ENCODE peak calls at places on chromosomes 11 and 22, in four cellular contexts. S is BJ, G is GM12865, B is IMR-90. M is an unnamed sample.
A peak's percentile ranks its signal among the peaks of the same experiment; 100 is the strongest.

GRCh38 chr11:108836541-108836940 is 171.7 kb downstream of the DDX10 start:
- DNase-seq in G (no peak), B (no peak), S (no peak), M (no peak)

GRCh38 chr11:47186076-47186936 is at the start of gene PACSIN3:
- DNase-seq in G (peak; percentile 45), S (no peak), B (peak; percentile 19), M (peak; percentile 78)

GRCh38 chr11:85705805-85706204 is 19.8 kb upstream of the CCDC89 start:
- DNase-seq in B (peak; percentile 48), G (no peak), S (peak; percentile 39), M (no peak)

GRCh38 chr11:27563201-27563600 is 56.6 kb upstream of the LIN7C start:
- DNase-seq in G (no peak), B (peak; percentile 78), S (no peak), M (no peak)

GRCh38 chr22:23036684-23037428 is 33.5 kb upstream of the GNAZ start:
- DNase-seq in G (no peak), S (peak; percentile 10), B (peak; percentile 41), M (no peak)

GRCh38 chr22:47030881-47031627 is 268.6 kb downstream of the TBC1D22A start:
- DNase-seq in G (no peak), B (no peak), S (no peak), M (no peak)

GRCh38 chr11:86269645-86270044 is 25.1 kb downstream of the EED start:
- DNase-seq in B (no peak), S (no peak), G (no peak), M (no peak)

GRCh38 chr22:20552450-20552894 is 45.1 kb downstream of the MED15 start:
- DNase-seq in S (no peak), B (peak; percentile 42), G (no peak), M (no peak)

GRCh38 chr22:50192825-50193204 is 7.1 kb downstream of the TRABD start:
- DNase-seq in G (peak; percentile 45), S (no peak), B (no peak), M (peak; percentile 56)

GRCh38 chr22:39808087-39808486 is 85.5 kb downstream of the ENTHD1 start:
- DNase-seq in G (peak; percentile 36), B (peak; percentile 6), S (no peak), M (no peak)

DNA sequence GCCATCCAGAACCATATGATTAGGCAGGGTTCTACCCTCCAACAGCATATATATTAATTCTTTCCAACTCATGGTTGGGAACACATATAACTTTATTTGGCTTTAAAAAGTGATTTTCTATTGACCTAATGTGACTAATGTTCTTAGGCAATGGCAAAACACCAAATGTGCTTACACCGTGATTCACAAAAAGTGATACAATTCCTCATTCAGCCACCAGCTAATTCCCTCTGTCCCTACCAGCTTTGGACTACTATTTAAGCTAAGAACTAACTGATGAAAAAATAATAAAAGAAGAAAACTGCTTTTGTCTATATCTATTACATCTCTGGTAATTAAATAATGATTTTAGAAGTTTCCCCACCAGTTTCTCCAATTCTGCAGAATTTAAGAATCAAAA is 4.7 kb downstream of the CTSC start:
- DNase-seq in B (no peak), G (no peak), S (no peak), M (no peak)
- TF ChIP-seq CTCF in B (no peak), G (no peak), S (no peak), M (no peak)

GRCh38 chr11:57638811-57639320 is 10.8 kb downstream of the YPEL4 start:
- DNase-seq in B (no peak), G (no peak), S (no peak), M (peak; percentile 58)
- TF ChIP-seq CTCF in B (no peak), G (no peak), S (no peak), M (no peak)

GRCh38 chr11:22666700-22667439 is 459 bp downstream of the GAS2 start:
- DNase-seq in G (peak; percentile 21), S (no peak), B (no peak), M (peak; percentile 70)
- TF ChIP-seq CTCF in G (no peak), S (no peak), B (no peak), M (no peak)

GRCh38 chr11:62392944-62393628 is 25.7 kb upstream of the SCGB1A1 start:
- DNase-seq in S (no peak), G (peak; percentile 62), B (no peak), M (peak; percentile 34)

GRCh38 chr11:62391642-62392425 is 27.0 kb upstream of the SCGB1A1 start:
- DNase-seq in B (no peak), S (no peak), G (no peak), M (no peak)

GRCh38 chr11:62394825-62395538 is 23.9 kb upstream of the SCGB1A1 start:
- DNase-seq in G (peak; percentile 78), S (peak; percentile 41), B (peak; percentile 80), M (peak; percentile 84)

GRCh38 chr11:62392506-62392905 is 26.3 kb upstream of the SCGB1A1 start:
- DNase-seq in G (no peak), B (no peak), S (no peak), M (no peak)

DNA sequence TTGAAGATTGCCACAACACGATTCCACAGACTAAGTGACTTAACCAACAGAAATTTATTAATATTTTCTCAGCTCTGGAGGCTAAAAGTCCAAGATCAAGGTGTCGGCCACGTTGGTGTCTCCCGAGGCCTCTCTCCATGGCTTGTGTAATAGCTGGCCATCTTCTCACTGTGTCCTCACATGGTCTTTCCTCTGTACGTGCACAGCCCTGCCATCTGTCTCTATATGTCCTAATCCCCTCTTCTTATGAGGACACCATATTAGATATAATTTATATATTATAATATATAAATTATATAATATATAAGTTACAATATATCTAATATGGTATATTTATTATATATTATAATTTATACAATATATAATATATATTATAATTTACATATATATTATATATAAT is 25.1 kb upstream of the SCGB1A1 start:
- DNase-seq in B (no peak), S (no peak), G (no peak), M (no peak)
- TF ChIP-seq CTCF in B (no peak), S (no peak), G (no peak), M (no peak)

GRCh38 chr11:102120437-102120935 is 10.2 kb downstream of the YAP1 start:
- DNase-seq in S (no peak), B (peak; percentile 39), G (no peak), M (no peak)
- TF ChIP-seq CTCF in S (no peak), B (no peak), G (no peak), M (no peak)

DNA sequence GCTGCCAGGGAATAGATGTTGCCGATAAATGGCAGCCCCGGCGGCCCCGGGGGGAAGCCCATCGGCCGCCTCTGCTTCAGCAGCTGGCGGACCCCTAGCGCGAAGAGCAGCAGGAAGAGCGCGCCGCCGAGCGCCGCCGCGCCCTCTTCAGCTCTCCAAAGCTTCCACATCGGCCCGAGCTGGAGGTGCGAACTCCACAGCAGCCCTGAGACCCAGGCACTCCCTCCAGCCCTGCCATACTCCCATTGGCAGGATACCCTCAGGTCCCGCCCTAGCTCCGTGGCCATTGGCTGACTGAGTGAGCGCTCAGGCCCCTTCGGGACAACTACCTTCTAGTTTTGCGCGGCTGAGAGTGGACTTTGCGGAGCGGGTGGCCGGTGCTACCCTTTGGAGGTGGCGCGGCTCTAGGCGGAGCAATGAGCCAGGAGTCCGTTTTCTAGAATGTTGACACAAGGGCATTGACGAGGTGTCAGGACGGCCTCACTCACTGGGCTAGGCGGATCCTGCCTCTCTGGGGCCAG is at the start of gene CYP2R1:
- DNase-seq in S (peak; percentile 88), B (peak; percentile 95), G (peak; percentile 99), M (peak; percentile 93)
- TF ChIP-seq CTCF in S (no peak), B (no peak), G (no peak), M (no peak)

GRCh38 chr11:72841397-72841796 is 27.2 kb downstream of the ATG16L2 start:
- DNase-seq in S (no peak), G (no peak), B (no peak), M (no peak)

GRCh38 chr11:72842126-72842525 is 27.9 kb downstream of the ATG16L2 start:
- DNase-seq in G (no peak), S (no peak), B (no peak), M (no peak)

GRCh38 chr11:72840780-72841179 is 26.6 kb downstream of the ATG16L2 start:
- DNase-seq in S (peak; percentile 59), B (peak; percentile 95), G (no peak), M (no peak)

GRCh38 chr11:72844356-72844755 is 30.1 kb downstream of the ATG16L2 start:
- DNase-seq in G (peak; percentile 11), B (peak; percentile 89), S (peak; percentile 53), M (no peak)

DNA sequence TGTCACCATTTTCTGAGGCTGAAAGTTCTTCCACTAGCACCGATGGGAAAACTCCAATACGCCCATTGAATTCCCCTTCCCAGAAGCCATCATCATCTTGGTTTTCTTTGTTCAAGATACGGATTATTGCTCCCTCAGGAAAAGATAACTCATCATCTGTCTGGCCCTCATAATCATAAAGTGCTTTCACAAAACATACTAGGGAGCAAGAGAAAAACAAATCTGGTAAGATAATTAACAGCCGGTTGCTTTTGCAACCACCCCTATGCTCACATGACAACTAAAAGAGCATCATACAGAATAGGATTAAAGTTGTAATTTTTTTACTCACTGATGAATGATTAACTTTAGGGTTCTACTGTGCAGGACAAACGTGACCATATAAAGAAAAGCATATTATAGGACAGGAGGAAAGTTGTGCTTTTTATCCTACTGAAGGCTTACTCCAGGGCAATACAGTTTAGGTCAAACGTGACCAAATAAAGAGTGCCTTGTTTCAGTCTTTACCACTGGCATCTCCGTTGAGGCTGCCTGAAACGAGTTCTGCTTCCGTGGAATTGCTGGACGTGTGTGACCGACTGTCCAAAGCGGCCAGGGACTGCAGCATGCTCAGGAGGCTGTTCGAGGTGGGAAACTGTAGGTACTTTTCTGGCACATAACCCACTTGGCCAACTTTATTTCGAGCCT is 28.6 kb downstream of the ATG16L2 start:
- DNase-seq in B (no peak), G (no peak), S (no peak), M (no peak)
- TF ChIP-seq CTCF in B (no peak), G (no peak), S (no peak), M (no peak)

GRCh38 chr11:12235549-12235944 is 125.2 kb downstream of the MICAL2 start:
- DNase-seq in B (peak; percentile 34), S (no peak), G (peak; percentile 39), M (no peak)
- TF ChIP-seq CTCF in B (peak; percentile 17), S (no peak), G (peak; percentile 5), M (no peak)

GRCh38 chr11:36041988-36042606 is 98.2 kb downstream of the LDLRAD3 start:
- DNase-seq in S (no peak), G (peak; percentile 5), B (no peak), M (peak; percentile 34)

GRCh38 chr11:36048496-36049247 is 104.8 kb downstream of the LDLRAD3 start:
- DNase-seq in S (no peak), B (peak; percentile 46), G (no peak), M (no peak)

GRCh38 chr11:36044636-36045035 is 100.8 kb downstream of the LDLRAD3 start:
- DNase-seq in B (no peak), G (no peak), S (no peak), M (no peak)
- TF ChIP-seq CTCF in B (no peak), G (no peak), S (no peak), M (no peak)

DNA sequence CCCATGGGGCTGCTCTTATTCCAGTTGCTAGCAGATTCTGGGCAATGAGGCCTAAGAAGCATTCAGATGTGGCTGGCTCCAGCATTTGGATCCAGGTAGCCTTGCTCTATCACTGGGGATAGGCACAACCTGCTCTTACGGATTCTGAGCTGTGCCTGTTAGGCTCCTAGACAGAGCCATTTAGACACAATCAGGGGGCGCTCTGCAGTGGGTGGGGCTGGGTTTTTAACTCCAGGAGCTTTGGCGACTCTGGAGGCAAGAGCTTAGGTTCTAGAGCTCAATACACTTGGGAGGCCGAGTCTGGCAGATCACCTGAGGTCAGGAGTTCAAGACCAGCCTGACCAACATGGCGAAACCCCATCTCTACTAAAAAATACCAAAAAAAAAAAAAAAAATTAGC is 32.0 kb downstream of the KCNC1 start:
- DNase-seq in S (no peak), B (no peak), G (no peak), M (no peak)
- TF ChIP-seq CTCF in S (no peak), B (no peak), G (no peak), M (no peak)